ENCODE peak calls at places on chromosomes 5 and 9, in four cellular contexts. T is CD8-positive, alpha-beta T cell; J is neuronal stem cell; L is BJ. F is an unnamed sample. For H3K36me3 and H3K27me3, the result is how much of the 10 kb centered on the place peaks cover.

GRCh38 chr5:57887851-57888621 is 405.4 kb upstream of the ACTBL2 start:
- DNase-seq in T (no peak), J (peak), L (no peak), F (peak)

GRCh38 chr9:2395814-2396213 is 225.8 kb upstream of the VLDLR start:
- DNase-seq in T (no peak), J (no peak), L (no peak), F (no peak)

GRCh38 chr5:14319102-14319501 is 176.0 kb downstream of the TRIO start:
- DNase-seq in T (no peak), J (no peak), L (no peak), F (no peak)

GRCh38 chr9:93580654-93581380 is 4.4 kb downstream of the PHF2 start:
- DNase-seq in T (no peak), J (no peak), L (no peak), F (no peak)

GRCh38 chr5:132746592-132747063 is 598 bp upstream of the CCNI2 start:
- DNase-seq in T (peak), J (no peak), L (no peak), F (peak)

GRCh38 chr5:154409230-154409840 is 36.5 kb upstream of the SAP30L start:
- DNase-seq in T (no peak), J (no peak), L (no peak), F (no peak)

GRCh38 chr5:173454764-173455598 is 126.8 kb upstream of the STC2 start:
- DNase-seq in T (no peak), J (no peak), L (peak), F (peak)

GRCh38 chr9:127126981-127127380 is 4.5 kb upstream of the ANGPTL2 start:
- DNase-seq in T (no peak), J (no peak), L (no peak), F (no peak)

GRCh38 chr9:28774433-28775029 is 1201.2 kb upstream of the C9orf72 start:
- DNase-seq in T (no peak), J (peak), L (no peak), F (peak)

GRCh38 chr5:91139572-91140200 is 243.4 kb downstream of the ARRDC3 start:
- DNase-seq in T (no peak), J (no peak), L (no peak), F (no peak)

GRCh38 chr5:172147857-172148256 is 40.2 kb downstream of the STK10 start:
- DNase-seq in T (no peak), J (no peak), L (no peak), F (no peak)
- H3K36me3 ChIP-seq in T (under half), J (under half), L (under half), F (under half)

GRCh38 chr9:135154050-135154570 is 66.6 kb downstream of the OLFM1 start:
- DNase-seq in T (no peak), J (no peak), L (no peak), F (no peak)
- H3K27me3 ChIP-seq in T (under half), J (under half), L (under half), F (under half)

GRCh38 chr9:128481561-128481960 is 23.0 kb upstream of the GLE1 start:
- DNase-seq in T (no peak), J (no peak), L (no peak), F (no peak)

GRCh38 chr9:128482186-128482585 is 22.3 kb upstream of the GLE1 start:
- DNase-seq in T (no peak), J (no peak), L (no peak), F (no peak)

GRCh38 chr9:128484686-128485413 is 19.7 kb upstream of the GLE1 start:
- DNase-seq in T (no peak), J (no peak), L (no peak), F (no peak)

GRCh38 chr9:128485414-128485855 is 19.1 kb upstream of the GLE1 start:
- DNase-seq in T (no peak), J (no peak), L (no peak), F (no peak)

GRCh38 chr9:128486201-128486600 is 18.3 kb upstream of the GLE1 start:
- DNase-seq in T (no peak), J (no peak), L (no peak), F (no peak)
- H3K36me3 ChIP-seq in T (under half), J (under half), L (under half), F (half or more)

GRCh38 chr5:175878544-175879438 is 7.4 kb downstream of the CPLX2 start:
- DNase-seq in T (no peak), J (no peak), L (no peak), F (no peak)

GRCh38 chr5:175878021-175878420 is 6.6 kb downstream of the CPLX2 start:
- DNase-seq in T (no peak), J (no peak), L (no peak), F (no peak)

GRCh38 chr5:175880797-175881312 is 9.5 kb downstream of the CPLX2 start:
- DNase-seq in T (no peak), J (no peak), L (no peak), F (no peak)

GRCh38 chr5:175879743-175880142 is 8.4 kb downstream of the CPLX2 start:
- DNase-seq in T (no peak), J (no peak), L (no peak), F (no peak)

DNA sequence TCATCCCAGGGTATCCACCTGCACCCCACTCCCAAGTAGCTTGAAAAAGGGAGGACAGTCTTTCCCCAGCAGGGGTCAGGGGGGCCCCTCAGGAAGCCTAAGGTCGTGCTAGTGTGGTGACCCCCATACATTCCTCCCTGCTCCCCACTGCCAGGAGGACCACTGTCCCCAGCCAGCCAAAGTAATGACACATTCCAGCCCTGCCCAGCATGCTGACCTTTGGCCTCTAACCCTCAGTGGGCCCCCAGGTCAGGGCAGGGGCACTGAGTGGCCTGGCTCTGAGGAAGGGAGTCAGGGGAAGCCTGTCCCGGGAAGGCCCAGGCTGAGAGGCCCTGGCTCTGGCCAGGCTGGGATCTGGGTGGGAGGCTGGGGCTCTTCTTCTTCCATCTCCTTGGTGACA is 8.8 kb downstream of the CPLX2 start:
- DNase-seq in T (no peak), J (no peak), L (no peak), F (no peak)
- H3K27me3 ChIP-seq in T (under half), J (under half), L (under half), F (under half)

DNA sequence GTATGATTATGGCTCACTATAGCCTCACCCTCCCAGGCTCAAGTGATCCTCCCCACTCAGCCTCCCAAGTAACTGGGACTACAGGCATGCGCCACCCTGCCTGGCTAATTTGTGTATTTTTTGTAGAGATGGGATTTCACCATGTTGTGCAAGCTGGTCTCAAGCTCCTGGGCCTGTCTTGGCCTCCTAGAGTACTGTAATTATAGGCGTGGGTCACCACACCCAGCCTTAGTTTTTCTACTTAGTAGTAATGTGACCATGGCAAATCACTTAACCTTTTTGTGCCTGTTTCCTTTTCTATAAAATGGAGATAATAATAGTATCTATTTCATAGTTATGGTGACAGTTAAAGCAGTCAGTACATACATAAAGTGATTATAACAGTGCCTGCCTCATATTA is 22.2 kb downstream of the GLE1 start:
- DNase-seq in T (no peak), J (no peak), L (no peak), F (peak)
- H3K36me3 ChIP-seq in T (half or more), J (under half), L (under half), F (half or more)

DNA sequence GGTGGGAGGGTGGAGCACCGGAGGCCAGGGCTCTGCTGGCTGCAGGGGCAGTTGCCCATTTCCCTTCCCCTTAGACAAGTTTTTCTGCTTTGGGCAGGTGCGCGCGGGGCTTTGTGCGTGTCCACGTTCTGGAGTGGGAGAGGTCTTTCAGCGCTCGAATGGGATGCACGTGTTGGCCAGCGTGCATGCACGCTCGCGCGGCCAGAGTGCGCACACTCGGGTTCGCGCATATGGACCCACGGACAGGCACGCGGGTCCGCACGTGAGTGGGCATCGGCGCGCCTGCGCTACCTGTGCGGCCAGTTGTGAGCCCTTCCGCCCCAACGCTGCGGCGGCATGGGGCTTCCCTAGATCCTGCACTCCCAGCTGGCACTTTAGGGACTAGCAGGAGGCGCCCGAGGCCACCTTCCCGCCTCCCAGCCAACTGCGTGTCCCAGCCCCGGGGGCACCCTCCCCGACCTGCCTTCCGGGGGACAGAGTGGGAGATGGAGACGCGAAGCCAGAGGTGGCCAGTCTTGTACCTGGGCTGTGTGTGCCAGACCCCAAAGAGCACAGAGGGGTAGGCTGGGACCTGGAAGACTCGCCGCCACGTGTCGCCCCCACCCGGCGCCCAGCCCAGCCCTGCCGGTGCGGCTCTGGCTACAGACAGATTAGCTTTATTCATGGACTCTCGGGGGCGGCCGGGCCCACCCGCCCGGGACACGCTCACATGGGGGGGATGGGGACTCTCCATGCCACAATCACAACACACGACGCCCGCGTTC is 9.8 kb upstream of the GPRIN1 start:
- DNase-seq in T (no peak), J (no peak), L (no peak), F (no peak)
- H3K27me3 ChIP-seq in T (under half), J (under half), L (under half), F (under half)

GRCh38 chr9:92290785-92291429 is 2.6 kb downstream of the IARS1 start:
- DNase-seq in T (no peak), J (no peak), L (no peak), F (no peak)
- H3K36me3 ChIP-seq in T (under half), J (under half), L (under half), F (under half)

GRCh38 chr9:134970719-134971118 is 53.0 kb upstream of the FCN1 start:
- DNase-seq in T (no peak), J (no peak), L (no peak), F (no peak)
- H3K27me3 ChIP-seq in T (under half), J (under half), L (under half), F (half or more)

DNA sequence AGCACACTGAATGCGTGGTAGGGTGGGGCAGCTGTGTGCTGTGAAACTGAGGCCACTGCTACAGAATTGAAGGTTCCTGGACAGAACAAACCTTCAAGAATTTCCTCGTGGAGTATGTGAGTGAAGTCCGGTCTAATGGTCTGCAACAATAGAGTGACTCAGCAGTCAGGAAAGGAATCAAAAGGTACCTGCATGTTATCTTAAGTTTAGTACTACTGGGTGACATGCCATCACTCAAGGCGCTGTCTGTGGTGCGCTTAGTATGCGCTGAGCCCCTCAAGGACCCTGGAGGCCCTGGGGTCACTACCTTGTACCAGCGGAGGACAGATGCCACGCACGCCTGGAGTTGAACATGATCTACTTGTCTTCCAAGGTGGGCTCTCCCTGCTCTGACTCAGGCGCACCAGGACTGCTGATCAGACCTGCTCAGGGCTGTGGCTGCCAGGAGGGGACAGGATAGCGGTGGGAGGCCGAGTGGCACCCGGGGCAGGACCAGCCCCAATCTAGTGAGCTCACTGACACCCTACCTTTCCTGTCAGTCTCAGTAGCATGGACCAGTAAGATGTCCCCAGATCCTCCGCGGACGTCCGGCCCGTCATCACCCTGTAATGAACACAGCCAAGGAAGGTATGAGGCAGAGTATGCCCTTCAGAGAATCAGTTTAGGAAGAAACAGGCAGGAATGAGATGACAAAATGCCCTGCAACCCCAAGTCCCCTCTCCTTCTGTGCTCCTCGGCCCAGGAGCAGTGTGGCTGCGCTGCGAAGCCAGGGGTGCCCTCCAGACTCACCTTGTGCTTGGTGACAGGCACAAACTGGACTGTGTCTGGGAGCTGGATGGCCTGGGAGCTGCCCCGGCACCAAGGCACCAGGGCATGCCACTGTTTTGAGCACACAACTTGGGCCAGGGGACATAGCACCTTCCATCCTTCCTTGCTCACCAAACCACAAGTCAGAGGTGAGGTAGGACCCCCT is 50.7 kb downstream of the PRRT1B start:
- DNase-seq in T (no peak), J (no peak), L (no peak), F (no peak)
- H3K36me3 ChIP-seq in T (under half), J (under half), L (under half), F (half or more)

GRCh38 chr5:169296456-169297220 is 4.3 kb downstream of the SLIT3 start:
- DNase-seq in T (no peak), J (no peak), L (peak), F (peak)
- H3K27me3 ChIP-seq in T (under half), J (under half), L (under half), F (under half)